ENCODE peak calls at places on chromosomes 16 and 17, in four cellular contexts. One of them, this sample, is unnamed.
A peak's percentile ranks its signal among the peaks of the same experiment; 100 is the strongest.

GRCh38 chr16:22370038-22370541 is 4.3 kb downstream of the CDR2 start:
- DNase-seq in GM12878: no peak
- DNase-seq in stimulated activated CD8-positive, alpha-beta memory T cell treated with anti-CD3 and anti-CD28 coated beads, Interleukin-12 subunit alpha, Interleukin-12 subunit beta, amount 100 ng/mL, for 4 hours: no peak
- DNase-seq in left cardiac atrium: no peak
- DNase-seq in this sample: no peak

GRCh38 chr17:74601944-74602572 is 10.0 kb upstream of the CD300LD start:
- DNase-seq in GM12878: no peak
- DNase-seq in stimulated activated CD8-positive, alpha-beta memory T cell treated with anti-CD3 and anti-CD28 coated beads, Interleukin-12 subunit alpha, Interleukin-12 subunit beta, amount 100 ng/mL, for 4 hours: no peak
- DNase-seq in left cardiac atrium: no peak
- DNase-seq in this sample: no peak

GRCh38 chr17:76382803-76383644 is 1.4 kb upstream of the SPHK1 start:
- DNase-seq in GM12878: no peak
- DNase-seq in stimulated activated CD8-positive, alpha-beta memory T cell treated with anti-CD3 and anti-CD28 coated beads, Interleukin-12 subunit alpha, Interleukin-12 subunit beta, amount 100 ng/mL, for 4 hours: peak; percentile 53
- DNase-seq in left cardiac atrium: peak; percentile 77
- DNase-seq in this sample: peak; percentile 40

GRCh38 chr17:57657211-57657610 is 87.9 kb downstream of the CCDC182 start:
- DNase-seq in GM12878: no peak
- DNase-seq in stimulated activated CD8-positive, alpha-beta memory T cell treated with anti-CD3 and anti-CD28 coated beads, Interleukin-12 subunit alpha, Interleukin-12 subunit beta, amount 100 ng/mL, for 4 hours: no peak
- DNase-seq in left cardiac atrium: no peak
- DNase-seq in this sample: no peak

GRCh38 chr17:72702136-72702735 is 390.3 kb downstream of the SLC39A11 start:
- DNase-seq in GM12878: no peak
- DNase-seq in stimulated activated CD8-positive, alpha-beta memory T cell treated with anti-CD3 and anti-CD28 coated beads, Interleukin-12 subunit alpha, Interleukin-12 subunit beta, amount 100 ng/mL, for 4 hours: no peak
- DNase-seq in left cardiac atrium: no peak
- DNase-seq in this sample: no peak

GRCh38 chr17:3532859-3533142 is 24.8 kb downstream of the TRPV3 start:
- DNase-seq in GM12878: no peak
- DNase-seq in stimulated activated CD8-positive, alpha-beta memory T cell treated with anti-CD3 and anti-CD28 coated beads, Interleukin-12 subunit alpha, Interleukin-12 subunit beta, amount 100 ng/mL, for 4 hours: no peak
- DNase-seq in left cardiac atrium: no peak
- DNase-seq in this sample: no peak

GRCh38 chr17:38620551-38621277 is 15.0 kb upstream of the SRCIN1 start:
- DNase-seq in GM12878: no peak
- DNase-seq in stimulated activated CD8-positive, alpha-beta memory T cell treated with anti-CD3 and anti-CD28 coated beads, Interleukin-12 subunit alpha, Interleukin-12 subunit beta, amount 100 ng/mL, for 4 hours: no peak
- DNase-seq in left cardiac atrium: no peak
- DNase-seq in this sample: no peak

GRCh38 chr16:660132-660458 is 7.8 kb upstream of the RHOT2 start:
- DNase-seq in GM12878: no peak
- DNase-seq in stimulated activated CD8-positive, alpha-beta memory T cell treated with anti-CD3 and anti-CD28 coated beads, Interleukin-12 subunit alpha, Interleukin-12 subunit beta, amount 100 ng/mL, for 4 hours: no peak
- DNase-seq in left cardiac atrium: no peak
- DNase-seq in this sample: no peak

GRCh38 chr17:2853111-2853721 is 57.0 kb downstream of the RAP1GAP2 start:
- DNase-seq in GM12878: no peak
- DNase-seq in stimulated activated CD8-positive, alpha-beta memory T cell treated with anti-CD3 and anti-CD28 coated beads, Interleukin-12 subunit alpha, Interleukin-12 subunit beta, amount 100 ng/mL, for 4 hours: no peak
- DNase-seq in left cardiac atrium: peak; percentile 64
- DNase-seq in this sample: peak; percentile 37

GRCh38 chr17:43406676-43407645 is 8.2 kb downstream of the ARL4D start:
- DNase-seq in GM12878: no peak
- DNase-seq in stimulated activated CD8-positive, alpha-beta memory T cell treated with anti-CD3 and anti-CD28 coated beads, Interleukin-12 subunit alpha, Interleukin-12 subunit beta, amount 100 ng/mL, for 4 hours: no peak
- DNase-seq in left cardiac atrium: no peak
- DNase-seq in this sample: no peak

GRCh38 chr16:66585477-66586239 is 6.4 kb downstream of the CMTM2 start:
- DNase-seq in GM12878: no peak
- DNase-seq in stimulated activated CD8-positive, alpha-beta memory T cell treated with anti-CD3 and anti-CD28 coated beads, Interleukin-12 subunit alpha, Interleukin-12 subunit beta, amount 100 ng/mL, for 4 hours: no peak
- DNase-seq in left cardiac atrium: no peak
- DNase-seq in this sample: no peak

This sample was measured in activated B cell treated with CpG ODN at 0.5 μM for 24 hours.